ENCODE peak calls at places on chromosomes 11 and 22, in seven cellular contexts. K is GM04503, N is aorta, X is mucosa of gallbladder, F is fibroblast of mammary gland, L is EL, Y is HTR-8/SVneo. I is an unnamed sample.
A peak's percentile ranks its signal among the peaks of the same experiment; 100 is the strongest.

GRCh38 chr11:67136156-67136555 is 17.1 kb downstream of the KDM2A start:
- DNase-seq in K (no peak), N (no peak), X (no peak), F (no peak), L (no peak), Y (no peak), I (no peak)

GRCh38 chr22:37309221-37310074 is 27.1 kb downstream of the CYTH4 start:
- DNase-seq in K (no peak), N (no peak), X (no peak), F (no peak), L (peak; percentile 39), Y (no peak), I (no peak)

GRCh38 chr11:117582491-117582890 is 214.5 kb downstream of the DSCAML1 start:
- DNase-seq in K (no peak), N (no peak), X (no peak), F (no peak), L (no peak), Y (no peak), I (no peak)

GRCh38 chr11:114354076-114354475 is 46.2 kb downstream of the C11orf71 start:
- DNase-seq in K (no peak), N (no peak), X (no peak), F (peak; percentile 94), L (peak; percentile 94), Y (peak; percentile 85), I (no peak)

GRCh38 chr11:65538232-65538914 is 13.5 kb downstream of the SCYL1 start:
- DNase-seq in K (no peak), N (no peak), X (no peak), F (no peak), L (no peak), Y (no peak), I (no peak)

GRCh38 chr11:133934599-133935550 is 21.9 kb downstream of the IGSF9B start:
- DNase-seq in K (no peak), N (no peak), X (peak; percentile 26), F (peak; percentile 61), L (peak; percentile 66), Y (peak; percentile 66), I (no peak)

GRCh38 chr11:1072821-1073231 is 1.8 kb upstream of the MUC2 start:
- DNase-seq in K (no peak), N (peak; percentile 17), X (no peak), F (no peak), L (no peak), Y (no peak), I (no peak)

GRCh38 chr11:19080579-19080993 is 20.1 kb upstream of the MRGPRX2 start:
- DNase-seq in K (no peak), N (no peak), X (peak; percentile 28), F (peak; percentile 79), L (peak; percentile 73), Y (no peak), I (no peak)

GRCh38 chr11:64444838-64445441 is 86.0 kb downstream of the RPS6KA4 start:
- DNase-seq in K (no peak), N (no peak), X (no peak), F (peak; percentile 50), L (peak; percentile 28), Y (peak; percentile 27), I (no peak)

GRCh38 chr11:29336727-29337212 is 680.1 kb downstream of the KCNA4 start:
- DNase-seq in K (no peak), N (no peak), X (no peak), F (no peak), L (peak; percentile 55), Y (no peak), I (no peak)

GRCh38 chr11:127345819-127346459 is 345.4 kb upstream of the KIRREL3 start:
- DNase-seq in K (peak; percentile 1), N (no peak), X (peak; percentile 17), F (peak; percentile 19), L (peak; percentile 33), Y (peak; percentile 33), I (no peak)

GRCh38 chr11:12695221-12695794 is 21.1 kb downstream of the TEAD1 start:
- DNase-seq in K (no peak), N (no peak), X (no peak), F (no peak), L (no peak), Y (no peak), I (no peak)

GRCh38 chr11:36507824-36508489 is 2.1 kb downstream of the TRAF6 start:
- DNase-seq in K (no peak), N (no peak), X (no peak), F (no peak), L (no peak), Y (no peak), I (no peak)

GRCh38 chr11:94473177-94473799 is 20.4 kb downstream of the MRE11 start:
- DNase-seq in K (no peak), N (no peak), X (no peak), F (no peak), L (no peak), Y (no peak), I (no peak)

GRCh38 chr11:65069217-65069616 is 10.9 kb upstream of the NAALADL1 start:
- DNase-seq in K (no peak), N (no peak), X (no peak), F (no peak), L (no peak), Y (no peak), I (no peak)

GRCh38 chr11:86176165-86176884 is 68.2 kb upstream of the EED start:
- DNase-seq in K (no peak), N (no peak), X (no peak), F (peak; percentile 47), L (peak; percentile 47), Y (no peak), I (no peak)

GRCh38 chr11:3722100-3722499 is 50.9 kb upstream of the CHRNA10 start:
- DNase-seq in K (no peak), N (no peak), X (no peak), F (no peak), L (no peak), Y (no peak), I (no peak)

GRCh38 chr11:35286156-35286555 is 133.2 kb downstream of the SLC1A2 start:
- DNase-seq in K (no peak), N (no peak), X (no peak), F (no peak), L (no peak), Y (no peak), I (no peak)

GRCh38 chr11:23947883-23948282 is 549.0 kb upstream of the LUZP2 start:
- DNase-seq in K (no peak), N (no peak), X (no peak), F (no peak), L (peak; percentile 48), Y (no peak), I (no peak)

GRCh38 chr11:61780581-61781162 is 11.7 kb downstream of the TMEM258 start:
- DNase-seq in K (no peak), N (no peak), X (no peak), F (no peak), L (no peak), Y (no peak), I (no peak)

GRCh38 chr11:114438303-114438702 is 964 bp upstream of the REXO2 start:
- DNase-seq in K (no peak), N (no peak), X (no peak), F (no peak), L (peak; percentile 23), Y (no peak), I (no peak)

GRCh38 chr22:46619830-46620501 is at the start of gene GRAMD4:
- DNase-seq in K (no peak), N (peak; percentile 81), X (no peak), F (no peak), L (no peak), Y (no peak), I (no peak)

GRCh38 chr11:37657645-37658044 is 1059.6 kb upstream of the RAG2 start:
- DNase-seq in K (no peak), N (no peak), X (no peak), F (peak; percentile 2), L (peak; percentile 22), Y (peak; percentile 3), I (no peak)

GRCh38 chr11:926341-926916 is 759 bp downstream of the AP2A2 start:
- DNase-seq in K (no peak), N (peak; percentile 65), X (no peak), F (peak; percentile 72), L (peak; percentile 81), Y (peak; percentile 77), I (no peak)

GRCh38 chr11:9263840-9264380 is 1.2 kb downstream of the DENND5A start:
- DNase-seq in K (no peak), N (no peak), X (no peak), F (peak; percentile 50), L (peak; percentile 42), Y (peak; percentile 41), I (no peak)

GRCh38 chr11:87035976-87036583 is 1.7 kb upstream of the TMEM135 start:
- DNase-seq in K (no peak), N (no peak), X (no peak), F (no peak), L (no peak), Y (no peak), I (no peak)

GRCh38 chr22:21054714-21055563 is 9.2 kb downstream of the LRRC74B start:
- DNase-seq in K (no peak), N (no peak), X (no peak), F (no peak), L (no peak), Y (no peak), I (no peak)

GRCh38 chr11:122165972-122166371 is 50.0 kb upstream of the BLID start:
- DNase-seq in K (no peak), N (no peak), X (no peak), F (no peak), L (no peak), Y (no peak), I (no peak)

GRCh38 chr22:31088233-31088986 is 7.3 kb downstream of the SMTN start:
- DNase-seq in K (no peak), N (peak; percentile 43), X (no peak), F (no peak), L (no peak), Y (no peak), I (no peak)

GRCh38 chr11:67302571-67303131 is 679 bp upstream of the SSH3 start:
- DNase-seq in K (no peak), N (no peak), X (no peak), F (no peak), L (no peak), Y (no peak), I (no peak)

GRCh38 chr11:116911981-116912734 is 74.7 kb upstream of the APOA1 start:
- DNase-seq in K (no peak), N (no peak), X (no peak), F (peak; percentile 19), L (no peak), Y (no peak), I (peak; percentile 19)

GRCh38 chr11:78715639-78716311 is 141.1 kb upstream of the NARS2 start:
- DNase-seq in K (no peak), N (peak; percentile 75), X (peak; percentile 33), F (peak; percentile 73), L (peak; percentile 81), Y (peak; percentile 66), I (peak; percentile 3)

GRCh38 chr11:126886636-126887035 is 113.9 kb downstream of the KIRREL3 start:
- DNase-seq in K (peak; percentile 16), N (no peak), X (no peak), F (no peak), L (peak; percentile 20), Y (no peak), I (no peak)

GRCh38 chr11:33375236-33375635 is 118.1 kb downstream of the HIPK3 start:
- DNase-seq in K (no peak), N (no peak), X (no peak), F (no peak), L (no peak), Y (no peak), I (no peak)

GRCh38 chr11:125348704-125349635 is 147.1 kb downstream of the FEZ1 start:
- DNase-seq in K (no peak), N (no peak), X (peak; percentile 34), F (peak; percentile 22), L (peak; percentile 36), Y (peak; percentile 37), I (no peak)

GRCh38 chr11:75214411-75214821 is 26.2 kb upstream of the TPBGL start:
- DNase-seq in K (peak; percentile 10), N (peak; percentile 87), X (peak; percentile 86), F (peak; percentile 75), L (peak; percentile 71), Y (peak; percentile 82), I (peak; percentile 16)

GRCh38 chr11:118052581-118053206 is 24.2 kb upstream of the TMPRSS4 start:
- DNase-seq in K (no peak), N (no peak), X (no peak), F (no peak), L (no peak), Y (no peak), I (no peak)